ENCODE peak calls at places on chromosomes 7 and 10, in seven cellular contexts. K is kidney epithelial cell, S is stomach, D is esophagus squamous epithelium, G is cardiac muscle cell, V is AG09309, P is body of pancreas. M is an unnamed sample.

GRCh38 chr7:100675581-100676350 is 2.2 kb downstream of the GNB2 start:
- DNase-seq in K (no peak), S (peak; percentile 80), D (peak; percentile 63), G (peak; percentile 34), V (no peak), P (peak; percentile 69), M (peak; percentile 85)

GRCh38 chr7:18770852-18771251 is 275.3 kb downstream of the HDAC9 start:
- DNase-seq in K (no peak), S (no peak), D (no peak), G (peak; percentile 13), V (no peak), P (no peak), M (no peak)

GRCh38 chr7:64371116-64371515 is 57.4 kb downstream of the ZNF736 start:
- DNase-seq in K (no peak), S (no peak), D (no peak), G (no peak), V (no peak), P (no peak), M (no peak)

GRCh38 chr10:80664071-80664680 is 126.5 kb downstream of the SH2D4B start:
- DNase-seq in K (peak; percentile 16), S (peak; percentile 77), D (no peak), G (peak; percentile 91), V (no peak), P (peak; percentile 86), M (no peak)

GRCh38 chr10:75875740-75876139 is 444.3 kb downstream of the LRMDA start:
- DNase-seq in K (no peak), S (no peak), D (no peak), G (no peak), V (no peak), P (no peak), M (no peak)

GRCh38 chr7:141231018-141231792 is 157.3 kb downstream of the TMEM178B start:
- DNase-seq in K (no peak), S (no peak), D (no peak), G (peak; percentile 42), V (no peak), P (peak; percentile 53), M (no peak)

GRCh38 chr7:158531661-158532060 is 56.0 kb downstream of the PTPRN2 start:
- DNase-seq in K (no peak), S (no peak), D (no peak), G (no peak), V (no peak), P (no peak), M (no peak)

GRCh38 chr10:49647554-49647953 is 31.9 kb upstream of the C10orf53 start:
- DNase-seq in K (no peak), S (no peak), D (no peak), G (no peak), V (no peak), P (no peak), M (no peak)

GRCh38 chr10:79079490-79080355 is 11.0 kb downstream of the ZMIZ1 start:
- DNase-seq in K (no peak), S (no peak), D (no peak), G (no peak), V (no peak), P (no peak), M (no peak)

GRCh38 chr10:923844-924523 is 7.5 kb downstream of the LARP4B start:
- DNase-seq in K (no peak), S (no peak), D (no peak), G (no peak), V (no peak), P (no peak), M (no peak)

GRCh38 chr7:10706875-10707493 is 266.7 kb upstream of the PHF14 start:
- DNase-seq in K (no peak), S (no peak), D (no peak), G (no peak), V (no peak), P (no peak), M (no peak)

GRCh38 chr7:116633131-116633988 is 38.6 kb upstream of the MET start:
- DNase-seq in K (peak; percentile 50), S (no peak), D (no peak), G (no peak), V (peak; percentile 4), P (no peak), M (no peak)

DNA sequence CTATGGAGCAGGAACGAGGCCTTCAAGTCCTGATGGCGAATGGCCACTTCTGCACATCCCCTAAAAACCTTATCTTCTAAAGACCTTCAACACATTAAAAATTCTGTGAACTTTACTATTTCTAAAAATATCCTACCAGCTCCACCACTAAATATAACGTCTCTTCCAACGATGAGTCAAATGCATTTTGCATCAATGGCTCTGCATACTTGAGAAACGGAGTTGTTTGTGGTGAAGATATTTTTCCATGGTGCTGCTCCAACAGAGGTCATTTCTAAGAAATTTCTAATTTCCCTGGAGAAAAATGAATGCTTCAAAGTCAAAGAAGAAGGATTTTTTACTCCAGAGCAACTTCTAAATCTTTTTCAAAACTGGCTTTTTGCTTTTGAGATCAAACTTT is 258.3 kb downstream of the KLF6 start:
- DNase-seq in K (no peak), S (no peak), D (no peak), G (no peak), V (peak; percentile 80), P (no peak), M (no peak)
- TF ChIP-seq CTCF in K (no peak), S (no peak), D (no peak), G (no peak), V (no peak), P (no peak), M (no peak)

DNA sequence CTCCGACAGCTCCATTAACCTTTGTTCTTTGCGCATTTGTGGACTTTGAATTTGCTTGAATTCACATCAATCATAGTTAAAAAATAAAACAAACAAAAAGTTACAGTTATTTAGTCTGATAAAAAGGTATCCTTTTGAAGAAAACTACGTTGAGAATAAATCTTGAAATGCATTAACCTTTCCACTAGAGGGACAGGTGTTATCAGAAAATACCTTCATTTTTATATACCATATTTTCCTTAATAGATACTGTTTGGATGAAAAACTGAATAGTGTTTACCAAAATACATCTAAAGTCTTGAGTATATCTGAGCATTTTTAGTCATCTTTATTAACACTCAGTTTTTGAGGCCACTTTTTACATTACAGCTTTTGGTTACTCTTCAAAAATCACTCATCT is 371.9 kb downstream of the ZWINT start:
- DNase-seq in K (no peak), S (no peak), D (no peak), G (no peak), V (no peak), P (no peak), M (no peak)
- TF ChIP-seq CTCF in K (peak; percentile 7), S (no peak), D (no peak), G (no peak), V (no peak), P (no peak), M (no peak)

DNA sequence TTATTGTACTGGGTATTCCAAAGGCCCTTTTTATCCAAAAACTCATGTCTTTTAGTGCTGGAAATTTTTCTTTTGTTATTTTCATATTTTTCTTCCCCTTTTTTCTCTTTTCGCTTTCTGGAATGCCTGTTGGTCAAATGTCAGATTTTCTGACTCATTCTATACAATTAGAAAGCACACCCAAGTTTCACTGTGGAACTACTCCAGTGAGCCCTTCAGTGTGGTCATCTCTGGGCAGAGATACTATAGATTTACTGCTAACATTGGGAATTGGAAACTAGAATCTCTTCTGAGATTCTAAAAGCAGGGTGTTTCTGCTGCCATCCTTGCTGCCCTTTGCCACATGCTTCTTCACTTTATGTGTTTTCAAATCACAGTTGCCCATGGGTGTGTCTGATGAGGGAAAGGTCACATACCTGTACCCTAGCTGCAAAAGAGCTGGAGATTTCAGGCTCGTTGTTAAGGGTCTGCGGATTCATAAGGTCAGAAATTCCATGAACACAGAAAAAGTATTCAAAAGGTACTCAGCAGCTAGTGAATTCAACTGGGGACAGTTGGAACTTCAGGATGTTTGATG is 5.6 kb upstream of the WASL start:
- DNase-seq in K (no peak), S (no peak), D (no peak), G (no peak), V (no peak), P (no peak), M (no peak)
- TF ChIP-seq CTCF in K (no peak), S (no peak), D (no peak), G (no peak), V (no peak), P (no peak), M (no peak)

GRCh38 chr7:1922870-1923236 is 252.8 kb downstream of the ELFN1 start:
- DNase-seq in K (no peak), S (no peak), D (no peak), G (no peak), V (no peak), P (no peak), M (no peak)
- TF ChIP-seq CTCF in K (no peak), S (no peak), D (no peak), G (peak; percentile 14), V (peak; percentile 52), P (no peak), M (no peak)

GRCh38 chr10:70827358-70827757 is 11.6 kb downstream of the SGPL1 start:
- DNase-seq in K (no peak), S (no peak), D (no peak), G (no peak), V (no peak), P (no peak), M (no peak)

GRCh38 chr10:70832236-70832635 is 16.5 kb downstream of the SGPL1 start:
- DNase-seq in K (no peak), S (no peak), D (no peak), G (no peak), V (no peak), P (no peak), M (no peak)

GRCh38 chr10:70830185-70830584 is 14.4 kb downstream of the SGPL1 start:
- DNase-seq in K (no peak), S (no peak), D (no peak), G (no peak), V (no peak), P (no peak), M (no peak)

GRCh38 chr10:70828923-70829322 is 13.2 kb downstream of the SGPL1 start:
- DNase-seq in K (no peak), S (no peak), D (no peak), G (no peak), V (no peak), P (no peak), M (no peak)

GRCh38 chr10:70829543-70829942 is 13.8 kb downstream of the SGPL1 start:
- DNase-seq in K (no peak), S (no peak), D (no peak), G (peak; percentile 71), V (no peak), P (no peak), M (no peak)
- TF ChIP-seq CTCF in K (no peak), S (no peak), D (no peak), G (no peak), V (no peak), P (no peak), M (no peak)

DNA sequence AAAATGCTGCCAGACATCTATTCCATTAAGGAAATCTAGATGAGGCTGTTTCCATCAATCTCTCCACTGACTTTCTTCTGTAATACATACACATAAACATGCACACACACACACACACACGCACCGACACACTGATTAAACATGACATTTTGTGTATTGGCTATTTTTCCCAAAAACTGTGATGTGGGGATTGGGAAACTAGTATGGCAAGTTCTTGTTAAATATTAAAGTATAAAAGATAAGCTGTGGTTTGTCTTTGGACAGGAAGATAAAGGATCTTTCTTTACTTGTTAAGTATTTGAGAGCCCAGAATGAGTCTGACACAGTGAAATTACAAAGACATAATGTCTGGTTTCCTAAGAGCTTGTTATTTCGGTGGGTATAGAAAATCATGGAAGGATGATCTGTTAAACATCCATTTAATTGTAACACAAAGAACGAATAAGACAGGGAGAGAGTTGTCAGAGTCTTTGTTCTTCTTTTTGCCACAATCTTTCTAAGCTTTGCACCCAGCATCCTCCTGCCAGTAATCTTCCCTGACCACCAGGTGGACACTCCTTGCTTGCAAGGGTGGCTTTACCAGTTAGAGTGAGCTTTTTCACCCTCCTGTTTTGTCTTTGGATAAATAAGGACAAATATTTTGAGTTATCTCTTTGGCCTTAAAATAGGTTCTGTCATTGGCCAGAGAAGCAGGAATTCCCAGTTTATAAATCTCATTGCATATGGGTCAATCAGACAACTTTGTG is 177.2 kb upstream of the TMEM72 start:
- DNase-seq in K (no peak), S (no peak), D (no peak), G (no peak), V (no peak), P (peak; percentile 55), M (no peak)
- TF ChIP-seq CTCF in K (peak; percentile 70), S (no peak), D (no peak), G (peak; percentile 30), V (peak; percentile 18), P (peak; percentile 29), M (no peak)